ENCODE peak calls at places on chromosome 11, in five cellular contexts. One of them, this sample, is unnamed.

GRCh38 chr11:134686418-134686817 is 274.4 kb upstream of the B3GAT1 start:
- DNase-seq in hepatocyte: no peak
- DNase-seq in DND-41: no peak
- DNase-seq in mammary epithelial cell: no peak
- DNase-seq in adrenal gland: no peak
- DNase-seq in this sample: no peak

GRCh38 chr11:57406337-57406904 is 16.0 kb upstream of the PRG2 start:
- DNase-seq in adrenal gland: no peak
- DNase-seq in hepatocyte: no peak
- DNase-seq in mammary epithelial cell: peak; percentile 14
- DNase-seq in DND-41: no peak
- DNase-seq in this sample: peak; percentile 20

GRCh38 chr11:68372114-68372513 is 59.7 kb downstream of the LRP5 start:
- DNase-seq in adrenal gland: no peak
- DNase-seq in hepatocyte: no peak
- DNase-seq in DND-41: no peak
- DNase-seq in mammary epithelial cell: no peak
- DNase-seq in this sample: no peak

GRCh38 chr11:96158126-96158525 is 184.9 kb downstream of the MAML2 start:
- DNase-seq in adrenal gland: no peak
- DNase-seq in mammary epithelial cell: no peak
- DNase-seq in hepatocyte: no peak
- DNase-seq in DND-41: no peak
- DNase-seq in this sample: no peak

GRCh38 chr11:15095736-15096228 is 18.9 kb upstream of the INSC start:
- DNase-seq in hepatocyte: no peak
- DNase-seq in DND-41: no peak
- DNase-seq in adrenal gland: no peak
- DNase-seq in mammary epithelial cell: peak; percentile 77
- DNase-seq in this sample: peak; percentile 94

GRCh38 chr11:129249923-129250322 is 57.8 kb upstream of the ARHGAP32 start:
- DNase-seq in adrenal gland: no peak
- DNase-seq in DND-41: no peak
- DNase-seq in hepatocyte: no peak
- DNase-seq in mammary epithelial cell: peak; percentile 19
- DNase-seq in this sample: no peak

GRCh38 chr11:27545946-27546345 is 39.4 kb upstream of the LIN7C start:
- DNase-seq in mammary epithelial cell: no peak
- DNase-seq in DND-41: no peak
- DNase-seq in adrenal gland: no peak
- DNase-seq in hepatocyte: no peak
- DNase-seq in this sample: no peak

GRCh38 chr11:117774553-117774952 is 22.5 kb downstream of the DSCAML1 start:
- DNase-seq in adrenal gland: no peak
- DNase-seq in hepatocyte: no peak
- DNase-seq in DND-41: no peak
- DNase-seq in mammary epithelial cell: no peak
- DNase-seq in this sample: no peak

GRCh38 chr11:98056945-98057344 is 963.8 kb upstream of the CNTN5 start:
- DNase-seq in mammary epithelial cell: no peak
- DNase-seq in adrenal gland: no peak
- DNase-seq in hepatocyte: peak; percentile 14
- DNase-seq in DND-41: no peak
- DNase-seq in this sample: no peak

GRCh38 chr11:61152816-61153592 is 8.2 kb downstream of the VPS37C start:
- DNase-seq in adrenal gland: peak; percentile 11
- DNase-seq in DND-41: no peak
- DNase-seq in mammary epithelial cell: peak; percentile 79
- DNase-seq in hepatocyte: no peak
- DNase-seq in this sample: peak; percentile 88

GRCh38 chr11:73313652-73314051 is 5.6 kb downstream of the ARHGEF17 start:
- DNase-seq in mammary epithelial cell: no peak
- DNase-seq in adrenal gland: no peak
- DNase-seq in DND-41: peak; percentile 31
- DNase-seq in hepatocyte: no peak
- DNase-seq in this sample: no peak
- H3K4me3 ChIP-seq in mammary epithelial cell: no peak overlapping the region
- H3K4me3 ChIP-seq in adrenal gland: peak overlapping the region; percentile 71
- H3K4me3 ChIP-seq in DND-41: no peak overlapping the region
- H3K4me3 ChIP-seq in hepatocyte: no peak overlapping the region
- H3K4me3 ChIP-seq in this sample: no peak overlapping the region

GRCh38 chr11:94563176-94563847 is 3.9 kb upstream of the PIWIL4 start:
- DNase-seq in DND-41: no peak
- DNase-seq in mammary epithelial cell: peak; percentile 67
- DNase-seq in hepatocyte: no peak
- DNase-seq in adrenal gland: no peak
- DNase-seq in this sample: peak; percentile 83
- TF ChIP-seq CTCF in DND-41: no peak
- TF ChIP-seq CTCF in mammary epithelial cell: peak; percentile 56
- TF ChIP-seq CTCF in hepatocyte: no peak
- TF ChIP-seq CTCF in adrenal gland: peak; percentile 25
- TF ChIP-seq CTCF in this sample: peak; percentile 36

GRCh38 chr11:114208371-114208770 is 87.8 kb upstream of the NNMT start:
- DNase-seq in adrenal gland: no peak
- DNase-seq in hepatocyte: no peak
- DNase-seq in mammary epithelial cell: no peak
- DNase-seq in DND-41: no peak
- DNase-seq in this sample: peak; percentile 44
- H3K36me3 ChIP-seq in adrenal gland: peaks cover 21% of the 10 kb centered on the region
- H3K36me3 ChIP-seq in hepatocyte: no peaks in the 10 kb centered on the region
- H3K36me3 ChIP-seq in mammary epithelial cell: no peaks in the 10 kb centered on the region
- H3K36me3 ChIP-seq in DND-41: no peaks in the 10 kb centered on the region
- H3K36me3 ChIP-seq in this sample: peaks cover 2% of the 10 kb centered on the region

GRCh38 chr11:43214471-43214870 is 97.3 kb upstream of the API5 start:
- DNase-seq in adrenal gland: no peak
- DNase-seq in hepatocyte: no peak
- DNase-seq in DND-41: no peak
- DNase-seq in mammary epithelial cell: no peak
- DNase-seq in this sample: no peak
- H3K4me3 ChIP-seq in adrenal gland: no peak overlapping the region
- H3K4me3 ChIP-seq in hepatocyte: no peak overlapping the region
- H3K4me3 ChIP-seq in DND-41: no peak overlapping the region
- H3K4me3 ChIP-seq in mammary epithelial cell: no peak overlapping the region
- H3K4me3 ChIP-seq in this sample: no peak overlapping the region

GRCh38 chr11:66313321-66314185 is 3.3 kb downstream of the CD248 start:
- DNase-seq in hepatocyte: peak; percentile 86
- DNase-seq in mammary epithelial cell: no peak
- DNase-seq in DND-41: no peak
- DNase-seq in adrenal gland: no peak
- DNase-seq in this sample: no peak
- TF ChIP-seq CTCF in hepatocyte: peak; percentile 52
- TF ChIP-seq CTCF in mammary epithelial cell: no peak
- TF ChIP-seq CTCF in DND-41: peak; percentile 28
- TF ChIP-seq CTCF in adrenal gland: no peak
- TF ChIP-seq CTCF in this sample: no peak